ENCODE peak calls at places on chromosome 15, in eight cellular contexts. X is natural killer cell; R is activated CD8-positive, alpha-beta T cell treated with anti-CD3 and anti-CD28 coated beads for 36 hours; B is LoVo; I is ACHN; D is fibroblast of lung; L is left colon; M is lower lobe of right lung. V is an unnamed sample.

GRCh38 chr15:44882499-44882968 is 74.0 kb upstream of the TERB2 start:
- DNase-seq in B (no peak), R (peak), M (no peak), X (no peak), I (no peak), L (no peak), D (no peak), V (no peak)

GRCh38 chr15:89016549-89017041 is 71.7 kb upstream of the ABHD2 start:
- DNase-seq in X (no peak), D (peak), R (no peak), I (no peak), M (no peak), L (no peak), B (no peak), V (peak)

GRCh38 chr15:50084932-50085331 is 34.1 kb downstream of the ATP8B4 start:
- DNase-seq in R (no peak), M (no peak), D (no peak), B (no peak), L (no peak), I (no peak), X (no peak), V (no peak)

GRCh38 chr15:67148196-67148701 is 82.8 kb downstream of the SMAD3 start:
- DNase-seq in D (peak), L (no peak), B (peak), X (no peak), I (peak), M (no peak), R (no peak), V (no peak)

GRCh38 chr15:69610264-69610663 is 157.6 kb downstream of the RPLP1 start:
- DNase-seq in L (no peak), D (no peak), R (no peak), M (no peak), B (no peak), I (no peak), X (no peak), V (no peak)

GRCh38 chr15:57732526-57733331 is 26.2 kb downstream of the POLR2M start:
- DNase-seq in L (no peak), R (peak), X (no peak), D (peak), I (peak), M (no peak), B (peak), V (no peak)

GRCh38 chr15:77004189-77004588 is 9.3 kb downstream of the PSTPIP1 start:
- DNase-seq in B (no peak), X (no peak), L (peak), M (peak), D (no peak), I (no peak), R (no peak), V (peak)

GRCh38 chr15:63365004-63365555 is 16.6 kb downstream of the CA12 start:
- DNase-seq in R (no peak), X (no peak), M (no peak), B (no peak), I (no peak), L (no peak), D (no peak), V (no peak)

GRCh38 chr15:51936119-51936478 is 35.5 kb downstream of the LEO1 start:
- DNase-seq in R (no peak), D (no peak), I (no peak), M (no peak), B (no peak), L (no peak), X (no peak), V (no peak)

GRCh38 chr15:47975422-47975821 is 145.4 kb upstream of the SLC24A5 start:
- DNase-seq in L (no peak), M (no peak), D (no peak), I (no peak), X (no peak), R (no peak), B (no peak), V (no peak)

GRCh38 chr15:85583404-85584390 is 203.3 kb downstream of the AKAP13 start:
- DNase-seq in M (peak), I (peak), X (peak), D (peak), B (peak), L (peak), R (peak), V (peak)

GRCh38 chr15:68449389-68449788 is 17.4 kb upstream of the ITGA11 start:
- DNase-seq in L (no peak), X (no peak), D (no peak), B (no peak), I (no peak), M (no peak), R (no peak), V (no peak)

GRCh38 chr15:78565951-78566774 is 843 bp downstream of the CHRNA5 start:
- DNase-seq in X (no peak), I (peak), L (no peak), M (no peak), D (peak), B (peak), R (peak), V (no peak)

GRCh38 chr15:62115847-62116246 is 49.1 kb downstream of the C2CD4A start:
- DNase-seq in M (no peak), X (no peak), B (peak), I (peak), L (no peak), R (no peak), D (no peak), V (no peak)

GRCh38 chr15:91223902-91224301 is 123.8 kb downstream of the SV2B start:
- DNase-seq in L (no peak), M (no peak), B (no peak), D (no peak), I (no peak), X (no peak), R (no peak), V (no peak)

GRCh38 chr15:85542895-85543331 is 162.5 kb downstream of the AKAP13 start:
- DNase-seq in I (no peak), D (peak), B (peak), M (no peak), X (no peak), L (no peak), R (peak), V (no peak)

GRCh38 chr15:68126415-68126814 is 72.3 kb downstream of the PIAS1 start:
- DNase-seq in I (no peak), X (no peak), R (no peak), L (peak), B (no peak), M (peak), D (no peak), V (no peak)

GRCh38 chr15:25864966-25865365 is 1.8 kb upstream of the ATP10A start:
- DNase-seq in L (no peak), R (no peak), M (no peak), X (no peak), I (peak), B (no peak), D (peak), V (no peak)

GRCh38 chr15:40338921-40339620 is 1.7 kb downstream of the CCDC9B start:
- DNase-seq in D (peak), L (no peak), B (peak), I (peak), R (no peak), M (no peak), X (no peak), V (no peak)

GRCh38 chr15:72155021-72155621 is 36.9 kb downstream of the SENP8 start:
- DNase-seq in D (peak), L (peak), R (no peak), M (peak), B (peak), X (no peak), I (peak), V (peak)

GRCh38 chr15:57085267-57085666 is 166.8 kb downstream of the TCF12 start:
- DNase-seq in B (no peak), L (no peak), M (no peak), D (peak), R (no peak), X (no peak), I (no peak), V (no peak)

GRCh38 chr15:67068724-67069400 is 3.5 kb downstream of the SMAD3 start:
- DNase-seq in M (no peak), R (peak), B (no peak), I (no peak), D (peak), X (no peak), L (no peak), V (no peak)

GRCh38 chr15:32222716-32223115 is 180.4 kb downstream of the GOLGA8K start:
- DNase-seq in X (no peak), R (no peak), L (no peak), I (no peak), D (no peak), B (no peak), M (no peak), V (no peak)

GRCh38 chr15:92845109-92845508 is 55.0 kb upstream of the CHD2 start:
- DNase-seq in X (no peak), B (peak), D (peak), R (no peak), I (no peak), L (no peak), M (no peak), V (no peak)

GRCh38 chr15:88069561-88069960 is 187.0 kb downstream of the NTRK3 start:
- DNase-seq in I (no peak), R (no peak), B (no peak), D (no peak), L (no peak), M (no peak), X (no peak), V (no peak)

GRCh38 chr15:38038659-38039442 is 104.4 kb downstream of the TMCO5A start:
- DNase-seq in B (no peak), M (no peak), I (no peak), D (peak), R (no peak), L (no peak), X (no peak), V (no peak)

GRCh38 chr15:66163553-66163952 is 90.0 kb downstream of the MEGF11 start:
- DNase-seq in X (no peak), L (no peak), R (no peak), I (no peak), D (no peak), M (no peak), B (no peak), V (no peak)

GRCh38 chr15:65423150-65423976 is 616 bp upstream of the IGDCC4 start:
- DNase-seq in I (no peak), X (no peak), D (no peak), L (no peak), R (no peak), B (no peak), M (no peak), V (peak)

GRCh38 chr15:29268706-29269484 is 727 bp downstream of the NSMCE3 start:
- DNase-seq in B (peak), L (peak), X (peak), M (peak), R (peak), D (peak), I (peak), V (peak)

GRCh38 chr15:56963719-56964118 is 45.3 kb downstream of the TCF12 start:
- DNase-seq in L (no peak), D (no peak), I (no peak), M (no peak), R (no peak), B (no peak), X (no peak), V (no peak)

GRCh38 chr15:60006203-60006782 is 2.2 kb downstream of the FOXB1 start:
- DNase-seq in B (peak), X (peak), M (peak), I (peak), D (peak), L (no peak), R (peak), V (peak)

GRCh38 chr15:33086500-33087141 is 107.9 kb downstream of the FMN1 start:
- DNase-seq in B (peak), M (no peak), D (peak), I (peak), R (no peak), X (no peak), L (no peak), V (no peak)

GRCh38 chr15:62125763-62126162 is 39.3 kb downstream of the C2CD4B start:
- DNase-seq in L (peak), I (peak), B (peak), M (no peak), R (no peak), D (peak), X (no peak), V (no peak)

GRCh38 chr15:69031013-69032001 is 16.8 kb downstream of the NOX5 start:
- DNase-seq in R (peak), X (no peak), M (peak), B (peak), I (no peak), L (peak), D (peak), V (peak)